ENCODE peak calls at places on chromosome 17, in seven cellular contexts. A is IMR-90, W is mesendoderm, C is neuronal stem cell, S is H9, O is H1, K is trophoblast cell. P is an unnamed sample.

GRCh38 chr17:43832976-43833829 is at the start of gene MPP3:
- DNase-seq in K (peak; percentile 70), S (peak; percentile 68), W (peak; percentile 51), O (no peak), C (peak; percentile 63), A (peak; percentile 59), P (peak; percentile 70)

GRCh38 chr17:47899643-47900042 is 3.6 kb downstream of the SP2 start:
- DNase-seq in W (no peak), S (no peak), K (no peak), A (no peak), C (no peak), O (no peak), P (no peak)

GRCh38 chr17:1977583-1978395 is 47.3 kb downstream of the RTN4RL1 start:
- DNase-seq in W (peak; percentile 83), K (no peak), O (no peak), C (no peak), S (peak; percentile 84), A (no peak), P (no peak)

GRCh38 chr17:7903154-7904103 is 12.7 kb downstream of the RNF227 start:
- DNase-seq in K (no peak), A (no peak), C (no peak), W (peak; percentile 41), O (no peak), S (peak; percentile 62), P (no peak)

GRCh38 chr17:3773511-3773910 is 27.5 kb downstream of the ITGAE start:
- DNase-seq in W (peak; percentile 41), A (peak; percentile 74), K (no peak), O (no peak), C (no peak), S (no peak), P (peak; percentile 49)

GRCh38 chr17:81459224-81459623 is 53.4 kb downstream of the ACTG1 start:
- DNase-seq in A (no peak), C (no peak), O (no peak), W (no peak), S (no peak), K (peak; percentile 10), P (no peak)

GRCh38 chr17:700504-701094 is 14.0 kb downstream of the VPS53 start:
- DNase-seq in O (no peak), S (no peak), C (no peak), W (peak; percentile 22), K (peak; percentile 45), A (peak; percentile 53), P (peak; percentile 49)

GRCh38 chr17:66348605-66349165 is 46.3 kb downstream of the PRKCA start:
- DNase-seq in W (no peak), K (peak; percentile 6), C (no peak), O (no peak), A (peak; percentile 89), S (no peak), P (peak; percentile 88)

GRCh38 chr17:14299261-14300093 is 1.4 kb upstream of the HS3ST3B1 start:
- DNase-seq in A (no peak), O (no peak), C (no peak), W (peak; percentile 63), S (peak; percentile 79), K (peak; percentile 58), P (peak; percentile 69)

GRCh38 chr17:81333626-81334368 is 38.7 kb upstream of the SLC38A10 start:
- DNase-seq in S (peak; percentile 33), O (no peak), A (no peak), C (no peak), K (no peak), W (no peak), P (no peak)

GRCh38 chr17:30278032-30278431 is 13.7 kb downstream of the BLMH start:
- DNase-seq in A (peak; percentile 69), C (peak; percentile 18), S (no peak), K (peak; percentile 63), W (peak; percentile 39), O (no peak), P (peak; percentile 54)

GRCh38 chr17:40321502-40322416 is 12.8 kb downstream of the RARA start:
- DNase-seq in O (no peak), K (no peak), A (no peak), S (peak; percentile 33), C (no peak), W (no peak), P (no peak)

GRCh38 chr17:71631483-71631882 is 489.3 kb upstream of the SOX9 start:
- DNase-seq in S (no peak), A (peak; percentile 37), O (no peak), W (no peak), K (peak; percentile 45), C (no peak), P (peak; percentile 40)

GRCh38 chr17:48499248-48499647 is 31.6 kb downstream of the HOXB1 start:
- DNase-seq in W (no peak), K (no peak), A (peak; percentile 72), O (no peak), C (no peak), S (no peak), P (peak; percentile 79)

GRCh38 chr17:43434902-43435319 is 36.1 kb downstream of the ARL4D start:
- DNase-seq in C (no peak), S (no peak), W (no peak), A (no peak), O (no peak), K (no peak), P (no peak)

GRCh38 chr17:49388692-49389513 is 25.8 kb downstream of the PHB1 start:
- DNase-seq in O (no peak), C (no peak), W (no peak), A (peak; percentile 28), S (no peak), K (no peak), P (no peak)

GRCh38 chr17:2002767-2003329 is 22.3 kb downstream of the RTN4RL1 start:
- DNase-seq in A (no peak), C (no peak), K (no peak), O (no peak), W (no peak), S (no peak), P (no peak)

GRCh38 chr17:81483085-81483861 is 29.3 kb downstream of the ACTG1 start:
- DNase-seq in C (no peak), S (peak; percentile 69), K (no peak), O (no peak), W (no peak), A (no peak), P (peak; percentile 56)

GRCh38 chr17:57849163-57849873 is 526 bp downstream of the MRPS23 start:
- DNase-seq in O (no peak), W (no peak), S (no peak), C (no peak), K (no peak), A (no peak), P (no peak)

GRCh38 chr17:64739316-64740058 is 77.4 kb upstream of the SMURF2 start:
- DNase-seq in A (peak; percentile 84), C (no peak), W (peak; percentile 34), O (no peak), K (no peak), S (peak; percentile 67), P (peak; percentile 95)

GRCh38 chr17:80750263-80750662 is 205.6 kb downstream of the RPTOR start:
- DNase-seq in A (no peak), C (no peak), S (peak; percentile 31), W (no peak), O (no peak), K (no peak), P (no peak)

GRCh38 chr17:75503976-75504346 is 11.4 kb downstream of the CASKIN2 start:
- DNase-seq in W (no peak), A (no peak), S (no peak), O (no peak), K (no peak), C (no peak), P (no peak)

GRCh38 chr17:20009302-20010098 is at the start of gene SPECC1:
- DNase-seq in K (peak; percentile 94), C (peak; percentile 91), A (peak; percentile 43), S (peak; percentile 94), W (peak; percentile 87), O (peak; percentile 65), P (peak; percentile 52)

DNA sequence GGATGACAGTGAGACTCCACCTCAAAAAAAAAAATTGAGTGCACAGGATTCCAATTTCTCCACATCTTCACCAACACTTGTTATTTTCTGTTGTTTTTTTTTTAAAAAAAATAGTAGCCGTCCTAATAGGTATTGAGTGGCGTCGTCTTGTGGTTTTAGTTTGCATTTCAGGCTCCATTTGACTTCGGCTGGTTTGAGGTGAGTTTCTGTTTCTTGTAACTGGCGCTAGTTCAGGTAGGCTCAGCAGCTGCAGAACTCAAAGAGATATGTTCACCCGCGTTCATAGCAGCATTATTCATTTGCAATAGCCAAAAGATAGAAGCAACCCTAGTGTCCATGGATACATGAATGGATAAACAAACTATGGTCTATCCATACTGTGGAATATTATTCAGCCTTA is 44.7 kb downstream of the TMEM235 start:
- DNase-seq in C (no peak), S (no peak), K (no peak), A (no peak), O (no peak), W (no peak), P (no peak)
- H3K4ac ChIP-seq in C (no peak overlapping the region), S (no peak overlapping the region), K (no peak overlapping the region), A (no peak overlapping the region), O (no peak overlapping the region), W (no peak overlapping the region), P (no peak overlapping the region)

DNA sequence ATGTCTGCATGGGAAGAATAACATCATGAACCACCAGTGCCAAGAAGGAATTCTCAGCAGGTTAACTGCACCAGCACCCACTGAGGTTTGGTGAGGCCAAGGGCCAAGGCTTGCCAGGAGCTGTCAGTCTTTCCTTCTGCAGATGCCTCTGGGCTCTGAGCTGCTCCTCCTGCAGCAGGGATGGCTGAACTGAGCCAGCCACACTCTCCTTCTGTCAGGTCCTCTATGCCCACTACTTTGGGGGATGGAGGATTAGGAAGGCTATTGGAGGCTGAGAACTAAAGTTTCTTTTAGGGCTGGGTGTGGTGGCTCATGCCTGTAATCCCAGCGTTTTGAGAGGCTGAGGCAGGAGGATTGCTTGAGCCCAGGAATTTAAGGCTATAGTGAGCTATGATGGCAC is 71.6 kb downstream of the PLXDC1 start:
- DNase-seq in W (no peak), A (no peak), C (no peak), S (no peak), O (no peak), K (no peak), P (no peak)
- H3K23ac ChIP-seq in W (no peak overlapping the region), A (no peak overlapping the region), C (no peak overlapping the region), S (no peak overlapping the region), O (no peak overlapping the region), K (no peak overlapping the region), P (no peak overlapping the region)

DNA sequence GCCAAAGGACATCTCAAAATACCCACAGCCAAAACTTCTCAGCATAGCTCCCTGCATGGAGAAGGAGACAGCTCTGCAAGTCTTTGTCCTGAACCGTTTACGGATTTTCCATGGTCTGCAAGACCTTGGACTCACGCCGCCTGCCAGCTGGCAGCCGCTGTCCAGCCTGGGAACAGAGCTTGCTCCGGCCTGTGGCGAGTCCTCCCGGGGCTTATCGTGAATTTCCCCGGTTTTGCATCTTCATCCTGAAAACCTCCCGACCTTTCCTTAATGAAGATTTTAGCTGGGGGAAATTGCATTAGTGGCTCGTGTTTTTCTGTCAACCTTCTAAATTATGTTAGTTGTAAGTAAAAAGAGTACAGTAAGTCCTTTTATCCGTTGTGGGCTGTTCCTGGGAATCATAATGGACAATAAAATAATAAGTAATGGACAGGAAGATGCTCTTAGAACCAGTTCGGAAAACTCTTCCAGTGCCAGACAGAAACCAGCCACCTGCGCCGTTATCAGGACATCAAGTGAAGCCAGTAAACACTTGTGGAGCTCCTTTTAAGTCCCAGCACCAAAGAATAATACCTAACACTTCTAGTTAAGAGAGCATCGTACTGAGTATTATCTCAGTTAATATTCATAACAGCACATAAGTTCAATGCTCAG is 112.3 kb upstream of the NOL11 start:
- DNase-seq in O (no peak), A (no peak), K (no peak), C (no peak), S (no peak), W (no peak), P (no peak)
- H3K4ac ChIP-seq in O (no peak overlapping the region), A (no peak overlapping the region), K (no peak overlapping the region), C (no peak overlapping the region), S (no peak overlapping the region), W (no peak overlapping the region), P (no peak overlapping the region)

GRCh38 chr17:53420035-53420641 is 402.6 kb upstream of the KIF2B start:
- DNase-seq in S (no peak), O (no peak), W (no peak), C (no peak), K (no peak), A (no peak), P (no peak)
- H3K23ac ChIP-seq in S (no peak overlapping the region), O (no peak overlapping the region), W (no peak overlapping the region), C (no peak overlapping the region), K (no peak overlapping the region), A (no peak overlapping the region), P (no peak overlapping the region)